ENCODE peak calls at places on chromosomes 4 and X, in four cellular contexts. E is aorta, K is fibroblast of lung, W is heart right ventricle. R is an unnamed sample. For H3K4me1, the result is how much of the 10 kb centered on the place peaks cover.

GRCh38 chrX:95382799-95383198 is 1301.8 kb upstream of the DIAPH2 start:
- DNase-seq in K (no peak), W (no peak), E (no peak), R (no peak)

GRCh38 chrX:124328765-124329164 is 3.7 kb upstream of the TEX13D start:
- DNase-seq in E (no peak), W (no peak), K (no peak), R (no peak)

GRCh38 chrX:38312436-38312835 is 14.9 kb downstream of the RPGR start:
- DNase-seq in E (no peak), W (no peak), K (peak), R (no peak)

GRCh38 chrX:70476934-70477733 is 32.5 kb downstream of the DLG3 start:
- DNase-seq in E (no peak), W (peak), K (peak), R (no peak)

GRCh38 chr4:85488416-85488815 is 13.5 kb downstream of the ARHGAP24 start:
- DNase-seq in W (no peak), E (no peak), K (no peak), R (no peak)

GRCh38 chr4:21177092-21177491 is 476.8 kb downstream of the PACRGL start:
- DNase-seq in W (no peak), E (no peak), K (no peak), R (no peak)

GRCh38 chrX:140034916-140035315 is 69.6 kb upstream of the CXorf66 start:
- DNase-seq in E (no peak), K (no peak), W (no peak), R (no peak)

GRCh38 chr4:39565925-39566630 is 38.8 kb upstream of the UGDH start:
- DNase-seq in K (peak), W (no peak), E (no peak), R (no peak)

GRCh38 chr4:101282076-101282844 is 65.1 kb downstream of the PPP3CA start:
- DNase-seq in W (no peak), E (no peak), K (no peak), R (no peak)

GRCh38 chr4:39308576-39308975 is 57.6 kb downstream of the RFC1 start:
- DNase-seq in E (no peak), W (no peak), K (no peak), R (no peak)

GRCh38 chr4:61532324-61532723 is 332.2 kb downstream of the ADGRL3 start:
- DNase-seq in W (no peak), E (no peak), K (peak), R (no peak)

GRCh38 chr4:67928547-67928946 is 34.7 kb downstream of the TMPRSS11A start:
- DNase-seq in W (no peak), K (no peak), E (no peak), R (no peak)

GRCh38 chr4:76706581-76706980 is 191.4 kb downstream of the SOWAHB start:
- DNase-seq in K (no peak), W (no peak), E (no peak), R (no peak)

GRCh38 chrX:68835468-68835867 is 6.6 kb downstream of the EFNB1 start:
- DNase-seq in W (no peak), K (no peak), E (peak), R (no peak)

GRCh38 chr4:39319678-39320077 is 46.5 kb downstream of the RFC1 start:
- DNase-seq in E (no peak), K (peak), W (no peak), R (no peak)

GRCh38 chrX:156005144-156005543 is 7.6 kb downstream of the IL9R start:
- DNase-seq in E (no peak), W (no peak), K (no peak), R (no peak)

GRCh38 chr4:55345980-55346850 is at the start of gene SRD5A3:
- DNase-seq in W (peak), E (peak), K (peak), R (peak)

GRCh38 chr4:154049457-154050181 is 260.7 kb upstream of the SFRP2 start:
- DNase-seq in W (no peak), K (peak), E (no peak), R (no peak)

GRCh38 chrX:65300104-65300809 is 234.3 kb downstream of the LAS1L start:
- DNase-seq in K (no peak), W (no peak), E (no peak), R (no peak)

GRCh38 chrX:42027367-42028025 is 104.1 kb upstream of the CASK start:
- DNase-seq in W (no peak), K (no peak), E (no peak), R (no peak)

GRCh38 chr4:122798101-122798500 is 28.5 kb upstream of the FGF2 start:
- DNase-seq in W (peak), K (peak), E (no peak), R (no peak)

GRCh38 chr4:52106701-52107100 is 55.6 kb downstream of the SPATA18 start:
- DNase-seq in W (no peak), K (peak), E (no peak), R (no peak)

GRCh38 chr4:107380836-107381438 is 339.1 kb downstream of the PAPSS1 start:
- DNase-seq in K (no peak), W (no peak), E (no peak), R (no peak)

GRCh38 chrX:38768079-38768478 is 33.2 kb upstream of the MID1IP1 start:
- DNase-seq in W (no peak), K (peak), E (no peak), R (no peak)

GRCh38 chr4:4519296-4519898 is 22.5 kb downstream of the STX18 start:
- DNase-seq in K (peak), E (no peak), W (no peak), R (no peak)

GRCh38 chr4:37477126-37477525 is 209.1 kb downstream of the RELL1 start:
- DNase-seq in W (no peak), K (no peak), E (no peak), R (no peak)

GRCh38 chr4:20026456-20026855 is 225.2 kb upstream of the SLIT2 start:
- DNase-seq in K (no peak), W (no peak), E (no peak), R (no peak)

GRCh38 chr4:123783091-123783765 is 386.6 kb downstream of the SPRY1 start:
- DNase-seq in W (no peak), K (peak), E (no peak), R (no peak)

GRCh38 chrX:16465081-16465876 is 184.7 kb upstream of the S100G start:
- DNase-seq in W (no peak), E (no peak), K (no peak), R (no peak)

GRCh38 chrX:77436682-77437081 is 10.5 kb upstream of the FGF16 start:
- DNase-seq in K (no peak), E (no peak), W (no peak), R (no peak)

GRCh38 chrX:77440310-77440709 is 6.9 kb upstream of the FGF16 start:
- DNase-seq in E (no peak), K (no peak), W (no peak), R (no peak)

GRCh38 chrX:77432998-77433397 is 14.2 kb upstream of the FGF16 start:
- DNase-seq in K (no peak), W (no peak), E (no peak), R (no peak)

GRCh38 chrX:77434949-77435348 is 12.2 kb upstream of the FGF16 start:
- DNase-seq in E (no peak), W (no peak), K (no peak), R (no peak)

DNA sequence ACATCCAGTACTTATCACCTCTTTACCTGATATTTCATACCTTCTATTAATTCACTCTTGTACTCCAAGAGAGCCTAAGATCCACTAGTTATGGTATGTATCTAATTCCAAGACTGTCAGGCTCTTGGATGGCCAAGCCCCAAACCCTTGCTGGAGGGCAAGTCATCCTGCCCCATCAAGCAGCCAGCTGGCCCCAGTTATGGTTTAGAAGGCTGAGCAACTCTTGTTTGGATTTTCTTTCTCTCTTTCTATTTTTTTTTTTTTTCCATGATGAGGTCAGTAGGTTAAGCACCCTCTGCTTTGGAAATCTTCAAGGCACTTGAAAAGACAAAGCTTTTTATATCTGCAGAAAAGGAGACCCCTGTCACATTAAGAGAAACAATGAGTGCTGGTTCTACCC is 10.9 kb upstream of the FGF16 start:
- DNase-seq in K (no peak), W (no peak), E (no peak), R (no peak)
- H3K4me1 ChIP-seq in K (under half), W (under half), E (under half), R (under half)

DNA sequence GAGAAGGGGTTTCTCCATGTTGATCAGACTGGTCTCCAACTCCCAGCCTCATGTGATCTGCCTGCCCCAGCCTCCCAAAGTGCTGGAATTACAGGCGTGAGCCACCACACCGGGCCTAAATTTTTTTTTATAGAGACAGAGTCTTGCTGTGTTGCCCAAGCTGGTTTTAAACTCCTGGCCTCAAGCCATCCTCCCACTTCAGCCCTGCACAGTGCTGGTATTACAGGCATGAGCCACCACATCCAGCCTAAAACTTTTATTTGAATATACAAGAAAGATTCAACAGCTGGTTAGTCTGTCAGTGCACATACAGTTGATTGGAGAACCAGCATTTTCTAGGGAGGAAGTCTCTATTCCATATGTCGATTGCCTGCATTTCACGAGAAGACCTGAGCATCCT is 91.2 kb downstream of the LRP2BP start:
- DNase-seq in W (no peak), K (no peak), E (no peak), R (no peak)
- H3K27ac ChIP-seq in W (no peak), K (no peak), E (no peak), R (peak)

GRCh38 chr4:148118628-148119027 is 323.6 kb downstream of the NR3C2 start:
- DNase-seq in K (no peak), E (no peak), W (no peak), R (no peak)
- H3K4me1 ChIP-seq in K (under half), E (under half), W (under half), R (under half)

GRCh38 chrX:136736690-136737089 is 44.0 kb downstream of the ARHGEF6 start:
- DNase-seq in W (no peak), K (no peak), E (no peak), R (no peak)
- H3K27ac ChIP-seq in W (peak), K (no peak), E (no peak), R (no peak)

DNA sequence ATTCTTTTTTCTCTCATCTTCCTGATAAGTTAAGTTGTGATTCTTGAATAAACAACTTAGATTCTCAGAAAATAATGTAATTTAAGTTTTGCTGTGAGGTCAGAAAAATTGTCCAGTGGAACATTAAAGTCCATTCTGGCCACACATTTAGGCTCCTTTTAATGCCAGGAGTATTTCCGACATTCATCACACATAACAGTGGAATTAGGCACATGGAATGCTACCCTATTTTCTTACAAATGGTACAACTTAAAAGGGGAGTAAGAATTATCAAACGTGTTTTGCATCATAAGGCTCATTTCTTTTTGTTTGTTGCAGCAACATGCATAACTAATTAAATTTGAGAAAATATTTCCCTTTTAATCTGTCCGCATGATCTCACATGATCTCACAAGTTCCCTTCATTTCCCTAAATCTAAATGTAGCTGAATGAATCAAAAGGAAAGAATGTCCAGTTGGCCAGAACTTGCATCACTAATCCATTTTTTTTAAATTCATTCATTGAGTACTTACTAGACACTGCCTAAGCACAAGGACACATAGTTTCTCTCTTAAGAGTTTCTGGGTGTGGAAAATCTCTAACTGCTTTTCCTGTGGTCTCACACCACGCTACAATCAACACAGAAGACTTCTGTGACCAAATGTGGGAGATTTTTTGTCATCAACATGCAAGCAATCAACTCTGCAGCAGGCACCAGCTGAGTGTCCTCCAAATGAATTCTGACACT is 22.0 kb downstream of the SPARCL1 start:
- DNase-seq in E (no peak), W (no peak), K (peak), R (no peak)
- H3K4me1 ChIP-seq in E (under half), W (under half), K (under half), R (under half)

GRCh38 chr4:170137466-170137865 is 47.7 kb upstream of the AADAT start:
- DNase-seq in E (no peak), W (no peak), K (no peak), R (no peak)
- H3K27ac ChIP-seq in E (no peak), W (no peak), K (no peak), R (no peak)

DNA sequence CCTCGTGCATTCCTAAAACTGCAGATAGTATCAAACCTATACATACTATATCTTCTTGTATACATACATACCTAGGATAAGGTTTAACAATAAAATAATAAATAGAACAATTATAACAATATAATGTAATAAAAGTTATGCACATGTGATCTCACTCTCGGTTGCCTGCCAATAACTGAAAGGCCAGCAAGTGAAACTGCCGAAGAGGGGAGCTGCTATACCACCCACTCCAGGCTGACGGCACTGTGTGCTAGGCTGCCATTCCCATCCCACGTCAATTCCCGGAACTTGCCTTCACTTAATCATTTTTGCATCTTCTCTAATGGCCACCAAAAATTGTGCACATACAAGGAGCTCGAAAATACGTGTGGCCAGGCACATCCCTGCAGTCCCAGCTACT is 451.1 kb upstream of the FAT1 start:
- DNase-seq in K (no peak), W (no peak), E (no peak), R (no peak)
- H3K4me1 ChIP-seq in K (under half), W (under half), E (under half), R (under half)

GRCh38 chr4:125191252-125191651 is 123.5 kb upstream of the FAT4 start:
- DNase-seq in W (no peak), E (no peak), K (peak), R (no peak)

GRCh38 chr4:125181804-125182203 is 133.0 kb upstream of the FAT4 start:
- DNase-seq in W (no peak), E (no peak), K (no peak), R (no peak)

GRCh38 chr4:125187221-125187620 is 127.5 kb upstream of the FAT4 start:
- DNase-seq in K (peak), E (no peak), W (no peak), R (no peak)

GRCh38 chr4:125187621-125188176 is 127.1 kb upstream of the FAT4 start:
- DNase-seq in K (peak), E (no peak), W (peak), R (no peak)
- H3K27ac ChIP-seq in K (no peak), E (no peak), W (peak), R (no peak)

GRCh38 chr4:139246166-139246565 is 33.9 kb downstream of the MGARP start:
- DNase-seq in K (no peak), W (no peak), E (no peak), R (no peak)
- H3K4me1 ChIP-seq in K (under half), W (under half), E (under half), R (under half)